ENCODE peak calls at places on chromosomes 16 and 17, in six cellular contexts. X, R, B, G, P and A are unnamed samples.

GRCh38 chr16:55043499-55043898 is 112.8 kb downstream of the IRX5 start:
- DNase-seq in R (no peak), P (no peak), X (no peak), G (no peak), B (no peak), A (no peak)

GRCh38 chr16:21156767-21157467 is 1.6 kb upstream of the LDAF1 start:
- DNase-seq in G (peak; percentile 78), P (peak; percentile 86), R (no peak), B (peak; percentile 79), X (peak; percentile 63), A (no peak)

GRCh38 chr16:84462296-84463210 is 41.9 kb downstream of the MEAK7 start:
- DNase-seq in G (no peak), B (no peak), R (no peak), P (no peak), X (peak; percentile 14), A (no peak)

GRCh38 chr16:83961591-83961990 is 6.5 kb upstream of the NECAB2 start:
- DNase-seq in B (no peak), P (no peak), R (no peak), X (no peak), G (no peak), A (no peak)

GRCh38 chr16:86510465-86511261 is at the start of gene FOXF1:
- DNase-seq in X (peak; percentile 32), G (peak; percentile 48), P (peak; percentile 64), B (peak; percentile 83), R (no peak), A (no peak)

GRCh38 chr17:79075433-79075805 is 795 bp downstream of the ENGASE start:
- DNase-seq in B (peak; percentile 8), X (no peak), R (no peak), P (peak; percentile 29), G (no peak), A (no peak)

GRCh38 chr17:57861737-57862409 is 12.0 kb upstream of the MRPS23 start:
- DNase-seq in B (peak; percentile 72), X (no peak), P (peak; percentile 73), G (peak; percentile 65), R (no peak), A (no peak)

GRCh38 chr17:47205419-47205963 is 3.7 kb upstream of the MYL4 start:
- DNase-seq in X (peak; percentile 80), P (peak; percentile 44), R (peak; percentile 61), G (no peak), B (peak; percentile 43), A (no peak)

GRCh38 chr16:83968483-83968865 is 430 bp downstream of the NECAB2 start:
- DNase-seq in G (no peak), P (no peak), R (no peak), B (no peak), X (no peak), A (no peak)

GRCh38 chr17:65173284-65173793 is 36.2 kb downstream of the RGS9 start:
- DNase-seq in X (no peak), P (peak; percentile 24), B (peak; percentile 20), R (peak; percentile 58), G (peak; percentile 75), A (no peak)

GRCh38 chr17:48515925-48516900 is 14.6 kb downstream of the HOXB1 start:
- DNase-seq in P (peak; percentile 77), X (no peak), R (no peak), G (no peak), B (no peak), A (no peak)

GRCh38 chr17:30235386-30236296 is at the start of gene SLC6A4:
- DNase-seq in P (peak; percentile 72), R (no peak), X (peak; percentile 18), G (no peak), B (no peak), A (no peak)

GRCh38 chr16:15897834-15898254 is 9.4 kb upstream of the CEP20 start:
- DNase-seq in X (peak; percentile 48), P (no peak), B (peak; percentile 69), G (no peak), R (no peak), A (no peak)

GRCh38 chr16:58847902-58848661 is 114.0 kb upstream of the GOT2 start:
- DNase-seq in P (peak; percentile 22), B (no peak), G (peak; percentile 27), R (no peak), X (no peak), A (no peak)

GRCh38 chr16:85025781-85026653 is 1.6 kb upstream of the KIAA0513 start:
- DNase-seq in G (no peak), R (no peak), P (no peak), B (no peak), X (no peak), A (no peak)

GRCh38 chr17:60161598-60162330 is 12.0 kb downstream of the CA4 start:
- DNase-seq in R (no peak), X (no peak), G (no peak), B (no peak), P (peak; percentile 74), A (no peak)

GRCh38 chr16:57089406-57089805 is 3.0 kb upstream of the CPNE2 start:
- DNase-seq in X (no peak), G (no peak), P (no peak), B (no peak), R (no peak), A (no peak)

GRCh38 chr16:12350945-12351344 is 374.4 kb downstream of the SNX29 start:
- DNase-seq in X (no peak), B (no peak), R (no peak), G (peak; percentile 12), P (peak; percentile 50), A (no peak)

GRCh38 chr16:27677300-27677699 is 127.4 kb downstream of the KATNIP start:
- DNase-seq in P (no peak), X (no peak), B (peak; percentile 8), G (peak; percentile 26), R (no peak), A (no peak)

GRCh38 chr16:81185416-81185815 is 53.1 kb upstream of the BCO1 start:
- DNase-seq in P (no peak), B (no peak), X (no peak), G (no peak), R (no peak), A (no peak)

GRCh38 chr16:53881371-53881770 is 177.4 kb downstream of the FTO start:
- DNase-seq in X (peak; percentile 93), R (no peak), G (peak; percentile 74), P (no peak), B (peak; percentile 77), A (no peak)

GRCh38 chr17:77863814-77864161 is 94.7 kb upstream of the TNRC6C start:
- DNase-seq in G (no peak), R (no peak), X (no peak), P (no peak), B (no peak), A (no peak)

GRCh38 chr17:16931318-16932060 is 40.4 kb downstream of the TNFRSF13B start:
- DNase-seq in G (no peak), R (no peak), X (no peak), B (no peak), P (no peak), A (no peak)

GRCh38 chr17:82819015-82819414 is 20.8 kb downstream of the ZNF750 start:
- DNase-seq in B (no peak), G (no peak), R (no peak), P (no peak), X (no peak), A (no peak)

GRCh38 chr16:50627419-50627818 is 53.7 kb downstream of the SNX20 start:
- DNase-seq in G (no peak), B (no peak), X (peak; percentile 16), P (peak; percentile 74), R (peak; percentile 42), A (no peak)

GRCh38 chr17:64037802-64038201 is 17.4 kb upstream of the ICAM2 start:
- DNase-seq in X (no peak), P (no peak), R (no peak), B (no peak), G (no peak), A (no peak)

GRCh38 chr16:17470871-17471744 is at the start of gene XYLT1:
- DNase-seq in B (peak; percentile 84), X (peak; percentile 82), R (peak; percentile 52), P (peak; percentile 82), G (no peak), A (no peak)